ENCODE peak calls at places on chromosomes 16 and 17, in four cellular contexts. T, A, N and L are unnamed samples.

GRCh38 chr17:27105636-27106035 is 188.3 kb upstream of the WSB1 start:
- DNase-seq in A (no peak), T (no peak), N (no peak), L (no peak)

GRCh38 chr17:40559016-40559853 is 6.0 kb downstream of the CCR7 start:
- DNase-seq in N (no peak), A (no peak), T (no peak), L (no peak)

GRCh38 chr16:6646891-6647290 is 685.8 kb upstream of the RBFOX1 start:
- DNase-seq in A (no peak), N (no peak), T (no peak), L (no peak)

GRCh38 chr16:77169650-77170236 is 21.2 kb upstream of the MON1B start:
- DNase-seq in T (peak), A (no peak), N (peak), L (no peak)

GRCh38 chr17:5499790-5500189 is 13.4 kb downstream of the MIS12 start:
- DNase-seq in T (no peak), N (no peak), A (no peak), L (no peak)

GRCh38 chr16:88655053-88655732 is 4.3 kb upstream of the CYBA start:
- DNase-seq in T (no peak), A (no peak), N (no peak), L (no peak)

GRCh38 chr16:75095204-75095621 is 21.4 kb downstream of the LDHD start:
- DNase-seq in N (no peak), T (no peak), A (no peak), L (no peak)

GRCh38 chr17:58525239-58525638 is 10.8 kb upstream of the MTMR4 start:
- DNase-seq in A (no peak), N (no peak), T (no peak), L (no peak)

GRCh38 chr17:77423589-77424451 is 283.1 kb downstream of the SEC14L1 start:
- DNase-seq in N (no peak), A (no peak), T (no peak), L (no peak)

GRCh38 chr17:42809250-42809649 is 10.6 kb downstream of the CNTD1 start:
- DNase-seq in T (no peak), A (no peak), N (no peak), L (no peak)

GRCh38 chr16:48172682-48173081 is 16.9 kb upstream of the ABCC12 start:
- DNase-seq in A (no peak), T (no peak), N (no peak), L (no peak)

GRCh38 chr17:66567234-66568170 is 265.1 kb downstream of the PRKCA start:
- DNase-seq in A (peak), N (peak), T (peak), L (peak)
- TF ChIP-seq SPI1 in A (no peak), N (no peak), T (no peak), L (no peak)

GRCh38 chr16:67673712-67674580 is 7.3 kb downstream of the C16orf86 start:
- DNase-seq in A (no peak), T (peak), N (no peak), L (no peak)
- TF ChIP-seq SPI1 in A (no peak), T (peak), N (peak), L (no peak)

DNA sequence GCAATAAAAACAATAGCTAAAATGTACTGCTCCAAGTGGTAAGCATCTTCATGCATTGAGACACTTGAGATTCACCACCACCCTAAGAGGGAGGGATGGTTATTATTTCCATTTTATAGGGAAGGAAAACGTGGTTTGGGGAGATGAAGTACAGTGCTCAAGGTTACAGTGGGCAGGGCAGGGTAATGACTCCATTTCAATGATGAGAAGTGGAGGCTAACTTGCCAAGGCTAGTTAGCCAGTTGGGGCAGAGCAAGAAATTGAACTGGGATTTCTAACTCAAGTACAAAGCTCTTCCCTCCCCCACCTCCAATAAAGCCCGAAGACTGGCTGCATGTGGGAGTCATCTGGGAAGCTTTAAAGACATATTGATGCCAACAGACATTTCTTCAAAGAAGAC is 6.3 kb upstream of the SPACA3 start:
- DNase-seq in T (no peak), N (no peak), A (no peak), L (no peak)
- TF ChIP-seq SPI1 in T (no peak), N (no peak), A (no peak), L (no peak)

DNA sequence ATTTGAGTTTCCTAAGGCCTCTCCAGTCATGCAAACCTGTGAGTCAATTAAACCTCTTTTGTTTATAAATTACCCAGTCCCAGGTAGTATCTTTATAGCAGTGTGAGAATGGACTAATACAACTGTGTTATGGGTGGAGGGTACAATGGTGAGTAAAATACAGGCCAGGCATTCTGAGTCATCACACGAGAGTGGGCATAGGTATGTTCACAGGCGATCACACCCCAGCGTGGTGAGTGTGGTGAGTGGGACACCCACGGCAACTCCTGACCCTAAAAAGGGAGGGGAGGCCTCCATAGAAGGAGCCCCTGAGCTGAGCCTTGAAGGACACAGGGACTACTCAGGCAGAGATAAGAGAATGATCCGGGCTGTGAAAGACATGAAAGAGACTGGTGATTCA is 22.6 kb upstream of the MAPT start:
- DNase-seq in T (no peak), A (no peak), N (no peak), L (no peak)
- TF ChIP-seq SPI1 in T (no peak), A (no peak), N (no peak), L (no peak)

GRCh38 chr17:17050346-17051345 is 8.4 kb downstream of the MPRIP start:
- DNase-seq in T (no peak), N (no peak), A (no peak), L (no peak)

GRCh38 chr17:17053446-17054379 is 11.5 kb downstream of the MPRIP start:
- DNase-seq in A (no peak), T (no peak), N (no peak), L (no peak)

GRCh38 chr17:17052462-17053221 is 10.4 kb downstream of the MPRIP start:
- DNase-seq in N (no peak), T (no peak), A (no peak), L (no peak)

GRCh38 chr17:17051380-17051779 is 9.1 kb downstream of the MPRIP start:
- DNase-seq in N (no peak), T (no peak), A (no peak), L (no peak)

GRCh38 chr17:17051791-17052461 is 9.7 kb downstream of the MPRIP start:
- DNase-seq in N (no peak), T (peak), A (no peak), L (no peak)
- TF ChIP-seq SPI1 in N (no peak), T (no peak), A (no peak), L (no peak)

GRCh38 chr17:21233581-21234337 is 19.5 kb downstream of the NATD1 start:
- DNase-seq in N (no peak), A (no peak), T (no peak), L (no peak)
- TF ChIP-seq SPI1 in N (no peak), A (no peak), T (no peak), L (no peak)

GRCh38 chr17:81867123-81867951 is 3.8 kb downstream of the ARHGDIA start:
- DNase-seq in T (peak), A (no peak), N (no peak), L (no peak)

GRCh38 chr17:81870155-81870977 is 771 bp downstream of the ARHGDIA start:
- DNase-seq in A (no peak), T (peak), N (peak), L (no peak)

GRCh38 chr17:81869221-81870154 is 1.6 kb downstream of the ARHGDIA start:
- DNase-seq in N (peak), T (peak), A (no peak), L (no peak)

GRCh38 chr17:81867952-81868673 is 3.0 kb downstream of the ARHGDIA start:
- DNase-seq in A (no peak), N (no peak), T (peak), L (no peak)

GRCh38 chr17:81868674-81869220 is 2.4 kb downstream of the ARHGDIA start:
- DNase-seq in N (peak), A (no peak), T (peak), L (no peak)
- TF ChIP-seq SPI1 in N (no peak), A (no peak), T (no peak), L (no peak)

GRCh38 chr16:79867425-79867997 is 267.0 kb upstream of the MAF start:
- DNase-seq in A (no peak), T (no peak), N (no peak), L (no peak)

GRCh38 chr16:79864032-79864780 is 263.7 kb upstream of the MAF start:
- DNase-seq in N (no peak), T (no peak), A (no peak), L (no peak)

GRCh38 chr16:79863128-79864031 is 262.8 kb upstream of the MAF start:
- DNase-seq in N (no peak), A (no peak), T (no peak), L (no peak)

GRCh38 chr16:79864781-79865391 is 264.3 kb upstream of the MAF start:
- DNase-seq in A (no peak), N (no peak), T (no peak), L (no peak)

DNA sequence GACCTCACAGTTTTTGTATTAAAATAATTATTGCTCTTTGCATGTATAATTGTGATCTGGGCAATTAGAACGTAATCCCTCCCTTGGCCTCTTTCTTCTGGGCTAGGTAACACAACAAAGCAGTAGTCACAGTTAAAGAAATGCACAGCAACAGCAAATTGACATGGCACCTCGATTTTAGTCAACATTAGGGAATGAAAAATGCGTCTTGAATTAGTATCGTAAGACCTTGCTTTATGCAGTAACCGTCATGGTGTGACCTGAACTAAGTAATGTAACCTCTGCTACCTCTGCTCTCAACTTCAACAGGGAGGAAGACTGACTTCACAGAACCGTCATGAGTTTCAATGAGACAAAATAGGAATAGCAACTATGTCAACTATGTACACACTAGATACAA is 265.4 kb upstream of the MAF start:
- DNase-seq in N (no peak), A (no peak), T (no peak), L (no peak)
- TF ChIP-seq SPI1 in N (no peak), A (no peak), T (no peak), L (no peak)